ENCODE peak calls at places on chromosome 5, in eight cellular contexts. One of them, this sample, is unnamed.

GRCh38 chr5:179385892-179386291 is 40.6 kb upstream of the ADAMTS2 start:
- DNase-seq in iris pigment epithelial cell: no peak
- DNase-seq in H4: no peak
- DNase-seq in Peyer's patch: peak
- DNase-seq in NCI-H524 treated with DMSO at 0.1 percent for 48 hours: no peak
- DNase-seq in Caki2: no peak
- DNase-seq in globus pallidus: no peak
- DNase-seq in dorsolateral prefrontal cortex: no peak
- DNase-seq in this sample: no peak

GRCh38 chr5:156326718-156327259 is at the start of gene SGCD:
- DNase-seq in iris pigment epithelial cell: peak
- DNase-seq in H4: no peak
- DNase-seq in Peyer's patch: peak
- DNase-seq in NCI-H524 treated with DMSO at 0.1 percent for 48 hours: no peak
- DNase-seq in Caki2: no peak
- DNase-seq in globus pallidus: peak
- DNase-seq in dorsolateral prefrontal cortex: peak
- DNase-seq in this sample: no peak

GRCh38 chr5:174327317-174327864 is 281.9 kb downstream of the NSG2 start:
- DNase-seq in iris pigment epithelial cell: peak
- DNase-seq in H4: peak
- DNase-seq in Peyer's patch: peak
- DNase-seq in NCI-H524 treated with DMSO at 0.1 percent for 48 hours: no peak
- DNase-seq in Caki2: peak
- DNase-seq in globus pallidus: peak
- DNase-seq in dorsolateral prefrontal cortex: no peak
- DNase-seq in this sample: no peak

GRCh38 chr5:179167871-179168451 is 107.8 kb downstream of the ZNF354C start:
- DNase-seq in iris pigment epithelial cell: no peak
- DNase-seq in H4: no peak
- DNase-seq in Peyer's patch: no peak
- DNase-seq in NCI-H524 treated with DMSO at 0.1 percent for 48 hours: no peak
- DNase-seq in Caki2: no peak
- DNase-seq in globus pallidus: no peak
- DNase-seq in dorsolateral prefrontal cortex: no peak
- DNase-seq in this sample: no peak

GRCh38 chr5:167332291-167332690 is 959.2 kb upstream of the WWC1 start:
- DNase-seq in iris pigment epithelial cell: no peak
- DNase-seq in H4: no peak
- DNase-seq in Peyer's patch: no peak
- DNase-seq in NCI-H524 treated with DMSO at 0.1 percent for 48 hours: no peak
- DNase-seq in Caki2: no peak
- DNase-seq in globus pallidus: no peak
- DNase-seq in dorsolateral prefrontal cortex: no peak
- DNase-seq in this sample: no peak

GRCh38 chr5:154365823-154366222 is 80.0 kb upstream of the SAP30L start:
- DNase-seq in iris pigment epithelial cell: peak
- DNase-seq in H4: no peak
- DNase-seq in Peyer's patch: no peak
- DNase-seq in NCI-H524 treated with DMSO at 0.1 percent for 48 hours: no peak
- DNase-seq in Caki2: no peak
- DNase-seq in globus pallidus: no peak
- DNase-seq in dorsolateral prefrontal cortex: no peak
- DNase-seq in this sample: no peak

GRCh38 chr5:98933446-98934072 is 4.8 kb upstream of the CHD1 start:
- DNase-seq in iris pigment epithelial cell: no peak
- DNase-seq in H4: no peak
- DNase-seq in Peyer's patch: no peak
- DNase-seq in NCI-H524 treated with DMSO at 0.1 percent for 48 hours: no peak
- DNase-seq in Caki2: no peak
- DNase-seq in globus pallidus: peak
- DNase-seq in dorsolateral prefrontal cortex: no peak
- DNase-seq in this sample: no peak

GRCh38 chr5:135024956-135025729 is 8.9 kb downstream of the PITX1 start:
- DNase-seq in iris pigment epithelial cell: peak
- DNase-seq in H4: no peak
- DNase-seq in Peyer's patch: no peak
- DNase-seq in NCI-H524 treated with DMSO at 0.1 percent for 48 hours: no peak
- DNase-seq in Caki2: peak
- DNase-seq in globus pallidus: no peak
- DNase-seq in dorsolateral prefrontal cortex: no peak
- DNase-seq in this sample: no peak

This sample was measured in activated CD4-positive, alpha-beta T cell treated with anti-CD3 and anti-CD28 coated beads, Interleukin-2, amount 50 U/mL, for 24 hours.